ENCODE peak calls at places on chromosomes 11 and 22, in six cellular contexts. S is right cardiac atrium, K is heart right ventricle, X is HepG2, R is left lung, H is pancreas. I is an unnamed sample.

GRCh38 chr11:14861680-14862079 is 30.4 kb downstream of the CYP2R1 start:
- ATAC-seq in S (no peak), K (no peak), X (peak), R (peak), H (no peak), I (no peak)

GRCh38 chr11:111829185-111829968 is 42.0 kb downstream of the ALG9 start:
- ATAC-seq in S (no peak), K (no peak), X (no peak), R (no peak), H (no peak), I (peak)

GRCh38 chr22:48781868-48782267 is 1045.8 kb downstream of the BRD1 start:
- ATAC-seq in S (no peak), K (no peak), X (no peak), R (no peak), H (no peak), I (no peak)

GRCh38 chr11:66011239-66011784 is 496 bp upstream of the CST6 start:
- ATAC-seq in S (no peak), K (no peak), X (no peak), R (peak), H (peak), I (no peak)

GRCh38 chr11:108235192-108235591 is 12.3 kb downstream of the ATM start:
- ATAC-seq in S (no peak), K (no peak), X (no peak), R (no peak), H (no peak), I (no peak)

GRCh38 chr11:32932196-32932595 is 39.6 kb downstream of the QSER1 start:
- ATAC-seq in S (no peak), K (no peak), X (no peak), R (no peak), H (no peak), I (no peak)

GRCh38 chr11:1827095-1827797 is 7.5 kb upstream of the SYT8 start:
- ATAC-seq in S (peak), K (peak), X (peak), R (peak), H (peak), I (peak)

GRCh38 chr11:34640050-34640971 is 19.4 kb downstream of the EHF start:
- ATAC-seq in S (no peak), K (no peak), X (peak), R (peak), H (peak), I (no peak)

GRCh38 chr11:93089474-93090102 is 108.2 kb downstream of the SLC36A4 start:
- ATAC-seq in S (peak), K (no peak), X (peak), R (peak), H (no peak), I (peak)

GRCh38 chr11:67022341-67022933 is 497 bp upstream of the SYT12 start:
- ATAC-seq in S (peak), K (peak), X (no peak), R (peak), H (peak), I (no peak)
- H3K4me3 ChIP-seq in S (peak), K (peak), X (peak), R (peak), H (peak), I (peak)

GRCh38 chr22:23411739-23412138 is 168.4 kb downstream of the IGLL1 start:
- ATAC-seq in S (no peak), K (no peak), X (no peak), R (no peak), H (no peak), I (no peak)

GRCh38 chr22:23408321-23408720 is 171.8 kb downstream of the IGLL1 start:
- ATAC-seq in S (no peak), K (no peak), X (no peak), R (no peak), H (no peak), I (no peak)

GRCh38 chr22:23414727-23415489 is 165.2 kb downstream of the IGLL1 start:
- ATAC-seq in S (peak), K (no peak), X (no peak), R (no peak), H (no peak), I (no peak)

GRCh38 chr22:23409976-23410375 is 170.1 kb downstream of the IGLL1 start:
- ATAC-seq in S (no peak), K (no peak), X (no peak), R (no peak), H (no peak), I (no peak)

DNA sequence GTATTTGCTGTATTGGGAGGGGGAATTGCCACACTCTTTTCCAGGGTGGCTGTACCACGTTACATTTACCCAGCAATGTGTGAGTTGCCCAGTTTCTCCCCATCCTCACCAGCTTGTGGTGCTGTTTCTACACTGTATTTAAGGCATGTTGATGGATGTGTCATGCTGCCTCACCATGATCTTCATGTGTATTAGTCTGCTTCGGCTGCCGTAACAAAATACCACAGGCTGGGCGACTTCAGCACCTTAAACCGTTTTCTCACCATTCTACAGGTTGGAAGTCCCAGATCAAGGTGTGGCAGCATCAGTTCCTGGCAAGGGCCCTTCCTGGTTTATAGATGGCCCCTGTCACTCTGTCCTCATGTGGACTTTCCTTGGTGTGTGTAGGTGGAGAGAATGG is 169.7 kb downstream of the IGLL1 start:
- ATAC-seq in S (no peak), K (no peak), X (no peak), R (no peak), H (no peak), I (no peak)
- H3K4me3 ChIP-seq in S (no peak), K (no peak), X (no peak), R (no peak), H (no peak), I (no peak)

GRCh38 chr11:60950933-60951610 is 904 bp downstream of the SLC15A3 start:
- ATAC-seq in S (peak), K (peak), X (no peak), R (peak), H (no peak), I (peak)
- H3K4me3 ChIP-seq in S (peak), K (peak), X (no peak), R (peak), H (no peak), I (peak)

GRCh38 chr11:45934580-45935318 is 12.3 kb downstream of the LARGE2 start:
- ATAC-seq in S (no peak), K (no peak), X (peak), R (no peak), H (peak), I (no peak)
- H3K4me3 ChIP-seq in S (no peak), K (no peak), X (no peak), R (no peak), H (no peak), I (no peak)

GRCh38 chr11:83724704-83725114 is 438.5 kb upstream of the CCDC90B start:
- ATAC-seq in S (peak), K (peak), X (peak), R (peak), H (peak), I (peak)
- H3K4me3 ChIP-seq in S (peak), K (peak), X (peak), R (no peak), H (no peak), I (peak)

GRCh38 chr11:6629573-6629891 is 10.3 kb upstream of the TPP1 start:
- ATAC-seq in S (no peak), K (no peak), X (no peak), R (no peak), H (no peak), I (no peak)

GRCh38 chr11:6632116-6633073 is 13.2 kb upstream of the TPP1 start:
- ATAC-seq in S (no peak), K (no peak), X (no peak), R (no peak), H (no peak), I (no peak)

GRCh38 chr11:6631356-6631890 is 12.2 kb upstream of the TPP1 start:
- ATAC-seq in S (no peak), K (no peak), X (peak), R (no peak), H (no peak), I (no peak)

GRCh38 chr11:6629892-6630631 is 10.8 kb upstream of the TPP1 start:
- ATAC-seq in S (no peak), K (no peak), X (no peak), R (peak), H (peak), I (no peak)

DNA sequence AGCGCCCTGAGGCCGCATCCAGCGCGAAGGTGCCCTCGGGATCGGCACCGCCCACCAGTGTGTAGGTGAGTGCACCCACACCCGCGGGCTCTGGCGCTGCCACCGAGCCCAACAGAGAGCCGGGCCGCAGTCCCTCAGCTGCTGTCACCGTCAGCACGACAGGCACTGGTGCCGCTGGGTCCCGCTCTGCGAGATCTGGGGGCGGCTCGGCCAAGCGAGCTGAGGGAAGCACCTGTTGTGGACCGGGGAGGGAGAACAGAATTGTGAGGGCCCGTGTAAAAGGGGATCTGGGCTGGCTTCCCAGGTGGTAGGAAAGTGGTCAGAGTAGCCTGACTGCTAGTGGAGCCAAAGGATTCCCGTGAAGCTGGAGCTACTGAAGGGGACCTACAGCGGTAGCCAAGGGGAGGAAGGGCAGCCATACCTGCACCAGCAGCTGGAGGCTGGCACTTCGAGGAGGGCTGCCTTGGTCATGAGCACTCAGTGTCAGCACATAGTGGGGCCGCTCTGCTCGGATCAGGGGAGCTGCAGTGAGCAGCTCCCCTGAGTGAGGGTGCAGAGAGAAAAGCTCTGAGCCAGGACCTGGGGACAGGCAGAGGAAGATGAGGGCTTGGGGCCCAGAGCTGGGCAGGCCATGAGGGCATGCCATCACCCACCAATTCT is 11.5 kb upstream of the TPP1 start:
- ATAC-seq in S (no peak), K (no peak), X (peak), R (no peak), H (peak), I (no peak)
- H3K4me3 ChIP-seq in S (no peak), K (no peak), X (peak), R (peak), H (peak), I (no peak)

GRCh38 chr22:38067771-38068360 is 10.7 kb downstream of the PICK1 start:
- ATAC-seq in S (no peak), K (no peak), X (peak), R (no peak), H (no peak), I (no peak)

GRCh38 chr22:38070250-38070921 is 13.2 kb downstream of the PICK1 start:
- ATAC-seq in S (no peak), K (no peak), X (no peak), R (no peak), H (no peak), I (no peak)

GRCh38 chr22:38069372-38070249 is 12.4 kb downstream of the PICK1 start:
- ATAC-seq in S (peak), K (peak), X (peak), R (peak), H (no peak), I (peak)

GRCh38 chr22:38067028-38067415 is 9.8 kb downstream of the PICK1 start:
- ATAC-seq in S (peak), K (no peak), X (no peak), R (no peak), H (no peak), I (no peak)

GRCh38 chr22:38068641-38069371 is 11.6 kb downstream of the PICK1 start:
- ATAC-seq in S (no peak), K (peak), X (no peak), R (no peak), H (no peak), I (no peak)
- H3K4me3 ChIP-seq in S (no peak), K (peak), X (no peak), R (no peak), H (no peak), I (no peak)

DNA sequence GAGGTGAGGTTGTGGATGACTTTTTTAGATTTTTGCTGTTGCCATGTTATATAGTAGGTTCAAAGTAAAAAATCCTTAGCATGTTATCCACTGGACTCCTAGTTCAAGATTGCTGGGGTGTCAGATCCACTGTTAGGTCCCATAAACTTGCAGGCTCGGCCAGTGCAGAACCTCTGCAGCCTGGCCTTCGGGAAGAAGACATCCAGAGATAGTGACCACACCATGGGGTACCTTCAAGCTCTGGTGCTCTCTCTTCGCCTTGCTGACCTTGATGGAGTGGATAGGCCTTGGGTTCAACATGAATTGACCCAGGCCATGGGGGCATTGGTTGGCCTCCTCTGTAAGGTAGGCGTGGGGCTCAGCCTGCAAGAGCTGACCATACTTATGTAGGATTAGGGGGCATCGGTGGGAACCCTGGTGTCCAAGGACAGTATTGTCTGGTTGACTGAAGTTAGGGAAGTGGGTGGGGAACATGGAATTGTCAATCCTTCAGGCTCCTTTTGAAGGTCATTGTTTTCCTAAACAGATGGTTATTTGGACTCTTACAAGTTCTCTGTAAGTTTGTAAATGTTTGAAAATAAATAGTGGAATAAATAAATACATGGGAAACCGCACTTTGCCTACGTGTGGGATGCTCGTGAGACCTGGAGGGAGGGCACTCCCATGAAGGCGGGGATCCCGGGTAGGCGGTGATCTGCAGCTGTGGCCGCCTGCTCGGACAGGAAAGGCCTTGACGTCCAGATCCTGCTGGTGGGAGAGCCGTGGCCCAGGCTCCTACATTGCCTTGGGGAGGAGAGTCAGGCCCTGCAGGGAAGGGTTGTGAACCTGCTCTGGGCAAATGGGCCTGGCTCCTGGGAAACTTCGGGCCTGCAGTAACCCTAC is 37.1 kb downstream of the BCR start:
- ATAC-seq in S (peak), K (peak), X (peak), R (no peak), H (no peak), I (no peak)
- H3K4me3 ChIP-seq in S (no peak), K (no peak), X (peak), R (no peak), H (no peak), I (no peak)

DNA sequence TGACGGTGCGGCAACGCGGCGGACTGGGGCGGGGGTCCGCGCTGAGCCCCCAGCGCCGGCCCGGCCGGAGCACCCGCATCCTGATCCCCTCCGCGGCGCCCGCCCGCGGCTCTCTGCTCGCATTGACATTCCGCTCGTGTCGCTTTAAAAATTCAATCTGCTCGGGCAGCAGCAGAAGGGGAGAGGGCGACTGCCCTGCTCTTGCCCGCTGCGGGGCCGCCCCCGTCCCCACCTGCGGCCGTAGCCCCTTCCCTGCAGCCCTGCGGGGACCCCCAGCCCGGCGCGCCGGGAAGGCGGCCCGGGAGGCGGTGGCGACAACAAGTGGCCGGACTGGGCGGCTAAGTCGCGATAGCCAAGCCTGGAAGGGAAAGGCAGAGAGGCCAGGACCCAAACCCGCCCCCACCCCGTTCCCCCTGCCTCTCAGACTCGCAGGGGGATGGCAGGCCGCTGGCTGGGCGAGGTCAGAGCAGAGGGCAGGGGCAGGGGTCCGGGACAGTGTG is 1.1 kb downstream of the CABP7 start:
- ATAC-seq in S (no peak), K (no peak), X (no peak), R (no peak), H (no peak), I (no peak)
- H3K4me3 ChIP-seq in S (peak), K (no peak), X (peak), R (no peak), H (no peak), I (no peak)

I was measured in gastroesophageal sphincter.